ENCODE peak calls at places on chromosome 17, in seven cellular contexts. T is PC-9; I is EL; B is stimulated activated CD8-positive, alpha-beta memory T cell treated with anti-CD3 and anti-CD28 coated beads, Interleukin-7, amount 100 ng/mL, for 1 hour; L is uterus; H is memory B cell; V is MG63. N is an unnamed sample.

GRCh38 chr17:6894206-6894528 is 62.6 kb upstream of the TEKT1 start:
- DNase-seq in V (no peak), T (no peak), B (no peak), L (no peak), H (no peak), I (no peak), N (no peak)

GRCh38 chr17:78257810-78258322 is 26.4 kb downstream of the TMEM235 start:
- DNase-seq in L (no peak), T (no peak), I (no peak), B (no peak), H (peak; percentile 46), V (no peak), N (no peak)

GRCh38 chr17:60604686-60605334 is 4.8 kb downstream of the PPM1D start:
- DNase-seq in T (peak; percentile 76), H (no peak), V (peak; percentile 91), B (no peak), L (no peak), I (peak; percentile 80), N (no peak)

GRCh38 chr17:36849871-36850348 is 87.4 kb upstream of the LHX1 start:
- DNase-seq in V (peak; percentile 33), L (no peak), B (no peak), I (peak; percentile 89), T (no peak), H (no peak), N (no peak)

GRCh38 chr17:82871056-82871775 is 31.4 kb upstream of the ZNF750 start:
- DNase-seq in H (peak; percentile 72), L (no peak), T (no peak), I (no peak), V (no peak), B (no peak), N (no peak)

GRCh38 chr17:13353590-13353989 is 248.1 kb downstream of the HS3ST3A1 start:
- DNase-seq in T (no peak), V (no peak), H (no peak), I (no peak), L (no peak), B (no peak), N (no peak)

GRCh38 chr17:58279016-58279671 is 1.6 kb downstream of the MPO start:
- DNase-seq in L (no peak), T (no peak), H (no peak), V (no peak), I (no peak), B (no peak), N (no peak)

GRCh38 chr17:50181601-50182345 is 16.0 kb downstream of the SGCA start:
- DNase-seq in V (no peak), H (no peak), L (no peak), I (peak; percentile 57), T (no peak), B (no peak), N (no peak)

GRCh38 chr17:835263-835662 is 53.1 kb downstream of the MRM3 start:
- DNase-seq in B (no peak), L (no peak), H (no peak), I (peak; percentile 99), T (no peak), V (peak; percentile 87), N (no peak)

GRCh38 chr17:17313350-17313991 is 10.3 kb downstream of the NT5M start:
- DNase-seq in V (no peak), B (peak; percentile 41), T (no peak), I (peak; percentile 22), L (no peak), H (peak; percentile 72), N (peak; percentile 11)

GRCh38 chr17:81002409-81003361 is 11.0 kb downstream of the CHMP6 start:
- DNase-seq in T (no peak), I (peak; percentile 60), L (peak; percentile 71), H (no peak), V (peak; percentile 74), B (no peak), N (no peak)

GRCh38 chr17:10668771-10669170 is 11.7 kb upstream of the MYH3 start:
- DNase-seq in T (peak; percentile 48), I (peak; percentile 81), L (no peak), V (no peak), H (no peak), B (no peak), N (no peak)

GRCh38 chr17:45228985-45229517 is 7.4 kb downstream of the FMNL1 start:
- DNase-seq in V (peak; percentile 91), I (peak; percentile 95), T (peak; percentile 65), L (peak; percentile 87), B (peak; percentile 59), H (peak; percentile 82), N (no peak)

GRCh38 chr17:5585814-5586558 is 1.7 kb upstream of the NLRP1 start:
- DNase-seq in I (peak; percentile 35), T (no peak), H (no peak), L (no peak), V (no peak), B (no peak), N (no peak)

GRCh38 chr17:5587431-5588032 is 3.2 kb upstream of the NLRP1 start:
- DNase-seq in I (peak; percentile 81), B (no peak), V (no peak), L (peak; percentile 39), T (peak; percentile 61), H (peak; percentile 76), N (peak; percentile 54)

GRCh38 chr17:69326302-69327059 is 452 bp downstream of the ABCA5 start:
- DNase-seq in I (peak; percentile 49), L (no peak), V (peak; percentile 12), T (no peak), H (no peak), B (no peak), N (peak; percentile 9)

N was measured in NCI-H1048.